ENCODE peak calls at places on chromosomes 7 and 10, in four cellular contexts. A is K562, P is A549, D is HepG2. R is an unnamed sample.

GRCh38 chr10:44966816-44967509 is 7.4 kb downstream of the RASSF4 start:
- DNase-seq in A (no peak), P (no peak), D (no peak), R (no peak)

GRCh38 chr7:36949711-36950600 is 225.7 kb upstream of the AOAH start:
- DNase-seq in A (no peak), P (no peak), D (peak; percentile 88), R (no peak)

GRCh38 chr10:75402486-75403143 is 1.1 kb upstream of the ZNF503 start:
- DNase-seq in A (no peak), P (peak; percentile 52), D (no peak), R (no peak)

GRCh38 chr10:68561804-68562649 is 1.9 kb downstream of the TET1 start:
- DNase-seq in A (peak; percentile 72), P (no peak), D (no peak), R (no peak)

GRCh38 chr10:14405076-14406065 is 74.6 kb upstream of the FRMD4A start:
- DNase-seq in A (no peak), P (no peak), D (no peak), R (peak; percentile 99)

GRCh38 chr10:124943301-124944092 is 1.6 kb downstream of the ZRANB1 start:
- DNase-seq in A (peak; percentile 0), P (no peak), D (no peak), R (peak; percentile 95)

GRCh38 chr10:2964632-2965296 is 102.6 kb upstream of the PFKP start:
- DNase-seq in A (no peak), P (no peak), D (no peak), R (no peak)

GRCh38 chr7:148620749-148621372 is 30.3 kb downstream of the C7orf33 start:
- DNase-seq in A (no peak), P (peak; percentile 12), D (peak; percentile 16), R (no peak)

GRCh38 chr10:95133016-95133752 is 60.9 kb upstream of the ACSM6 start:
- DNase-seq in A (peak; percentile 62), P (peak; percentile 47), D (peak; percentile 88), R (peak; percentile 73)

GRCh38 chr10:90822508-90822907 is 35.3 kb downstream of the HTR7 start:
- DNase-seq in A (no peak), P (no peak), D (no peak), R (no peak)

GRCh38 chr7:153193144-153193595 is 433.6 kb downstream of the ACTR3B start:
- DNase-seq in A (peak; percentile 65), P (peak; percentile 37), D (peak; percentile 12), R (no peak)

GRCh38 chr10:93715345-93715744 is 13.0 kb upstream of the FRA10AC1 start:
- DNase-seq in A (no peak), P (no peak), D (no peak), R (no peak)

GRCh38 chr7:70734436-70734835 is 397.5 kb upstream of the GALNT17 start:
- DNase-seq in A (no peak), P (no peak), D (no peak), R (no peak)

GRCh38 chr7:40986351-40986873 is 716.5 kb downstream of the INHBA start:
- DNase-seq in A (no peak), P (peak; percentile 4), D (no peak), R (peak; percentile 98)

GRCh38 chr10:114697061-114697598 is 39.1 kb upstream of the ABLIM1 start:
- DNase-seq in A (no peak), P (no peak), D (no peak), R (peak; percentile 37)

GRCh38 chr7:157464111-157464970 is 127.5 kb downstream of the DNAJB6 start:
- DNase-seq in A (no peak), P (no peak), D (no peak), R (no peak)

GRCh38 chr10:27512548-27512947 is 8.4 kb downstream of the RAB18 start:
- DNase-seq in A (no peak), P (no peak), D (no peak), R (peak; percentile 19)

GRCh38 chr7:99557940-99558305 is 519 bp upstream of the ZNF655 start:
- DNase-seq in A (no peak), P (no peak), D (peak; percentile 16), R (no peak)

GRCh38 chr10:132292972-132293415 is 14.8 kb downstream of the STK32C start:
- DNase-seq in A (no peak), P (no peak), D (no peak), R (no peak)

GRCh38 chr10:119309423-119309770 is 102.0 kb downstream of the GRK5 start:
- DNase-seq in A (no peak), P (no peak), D (no peak), R (no peak)

GRCh38 chr10:11685787-11686218 is 56.4 kb upstream of the ECHDC3 start:
- DNase-seq in A (peak; percentile 68), P (no peak), D (peak; percentile 47), R (peak; percentile 24)

GRCh38 chr7:80719261-80719660 is 80.8 kb downstream of the CD36 start:
- DNase-seq in A (no peak), P (no peak), D (no peak), R (peak; percentile 77)

GRCh38 chr7:556427-556826 is 36.8 kb upstream of the PDGFA start:
- DNase-seq in A (no peak), P (no peak), D (no peak), R (no peak)

GRCh38 chr7:32525839-32526238 is 30.6 kb downstream of the AVL9 start:
- DNase-seq in A (no peak), P (no peak), D (no peak), R (no peak)

GRCh38 chr10:75371010-75371409 is 30.6 kb downstream of the ZNF503 start:
- DNase-seq in A (no peak), P (no peak), D (no peak), R (no peak)

GRCh38 chr7:158355456-158356065 is 232.1 kb downstream of the PTPRN2 start:
- DNase-seq in A (no peak), P (no peak), D (peak; percentile 17), R (no peak)

GRCh38 chr7:14751461-14751860 is 151.1 kb downstream of the DGKB start:
- DNase-seq in A (no peak), P (no peak), D (no peak), R (no peak)

GRCh38 chr10:111123883-111124282 is 47.1 kb downstream of the ADRA2A start:
- DNase-seq in A (no peak), P (no peak), D (no peak), R (no peak)

GRCh38 chr7:25359471-25360059 is 131.3 kb upstream of the NPVF start:
- DNase-seq in A (no peak), P (no peak), D (no peak), R (no peak)

GRCh38 chr10:7250236-7250635 is 160.6 kb downstream of the SFMBT2 start:
- DNase-seq in A (no peak), P (no peak), D (no peak), R (no peak)

GRCh38 chr10:104307576-104308438 is 30.5 kb downstream of the ITPRIP start:
- DNase-seq in A (no peak), P (no peak), D (no peak), R (no peak)

GRCh38 chr10:110498087-110498981 is 627 bp downstream of the DUSP5 start:
- DNase-seq in A (peak; percentile 47), P (no peak), D (no peak), R (peak; percentile 48)

GRCh38 chr10:42776681-42777080 is 5.9 kb upstream of the BMS1 start:
- DNase-seq in A (no peak), P (no peak), D (no peak), R (no peak)

GRCh38 chr10:12503311-12503710 is 154.0 kb downstream of the CAMK1D start:
- DNase-seq in A (peak; percentile 21), P (no peak), D (no peak), R (no peak)

GRCh38 chr10:78868861-78869260 is 199.9 kb upstream of the ZMIZ1 start:
- DNase-seq in A (no peak), P (no peak), D (no peak), R (no peak)
- TF ChIP-seq MAZ in A (no peak), P (no peak), D (no peak), R (no peak)

DNA sequence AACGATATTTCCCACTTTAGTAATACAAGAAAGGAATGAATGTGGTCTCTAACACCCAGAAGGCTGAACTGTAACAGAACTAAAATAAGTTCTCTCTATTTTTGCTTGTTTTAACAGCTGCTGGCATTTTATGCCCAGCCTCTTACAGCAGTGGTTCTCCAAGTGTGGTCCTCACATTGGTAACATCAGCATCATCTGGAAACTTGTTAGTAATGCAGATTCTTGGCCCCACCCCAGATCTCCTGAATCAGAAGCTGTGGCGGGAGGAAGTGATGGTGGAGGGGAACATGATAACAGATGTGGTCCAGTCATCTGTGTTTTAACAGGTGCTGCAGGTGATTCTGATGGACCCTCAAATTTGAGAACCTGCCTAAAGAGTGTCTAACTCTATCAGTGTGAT is 170.1 kb downstream of the TMEM26 start:
- DNase-seq in A (no peak), P (no peak), D (no peak), R (peak; percentile 43)
- TF ChIP-seq BHLHE40 in A (no peak), P (no peak), D (no peak), R (no peak)

GRCh38 chr7:7803597-7804229 is 85.3 kb upstream of the RPA3 start:
- DNase-seq in A (no peak), P (no peak), D (no peak), R (no peak)
- TF ChIP-seq MAZ in A (no peak), P (no peak), D (no peak), R (no peak)

GRCh38 chr7:112215787-112216186 is 9.3 kb downstream of the ZNF277 start:
- DNase-seq in A (no peak), P (no peak), D (no peak), R (no peak)
- TF ChIP-seq BHLHE40 in A (no peak), P (no peak), D (no peak), R (no peak)

DNA sequence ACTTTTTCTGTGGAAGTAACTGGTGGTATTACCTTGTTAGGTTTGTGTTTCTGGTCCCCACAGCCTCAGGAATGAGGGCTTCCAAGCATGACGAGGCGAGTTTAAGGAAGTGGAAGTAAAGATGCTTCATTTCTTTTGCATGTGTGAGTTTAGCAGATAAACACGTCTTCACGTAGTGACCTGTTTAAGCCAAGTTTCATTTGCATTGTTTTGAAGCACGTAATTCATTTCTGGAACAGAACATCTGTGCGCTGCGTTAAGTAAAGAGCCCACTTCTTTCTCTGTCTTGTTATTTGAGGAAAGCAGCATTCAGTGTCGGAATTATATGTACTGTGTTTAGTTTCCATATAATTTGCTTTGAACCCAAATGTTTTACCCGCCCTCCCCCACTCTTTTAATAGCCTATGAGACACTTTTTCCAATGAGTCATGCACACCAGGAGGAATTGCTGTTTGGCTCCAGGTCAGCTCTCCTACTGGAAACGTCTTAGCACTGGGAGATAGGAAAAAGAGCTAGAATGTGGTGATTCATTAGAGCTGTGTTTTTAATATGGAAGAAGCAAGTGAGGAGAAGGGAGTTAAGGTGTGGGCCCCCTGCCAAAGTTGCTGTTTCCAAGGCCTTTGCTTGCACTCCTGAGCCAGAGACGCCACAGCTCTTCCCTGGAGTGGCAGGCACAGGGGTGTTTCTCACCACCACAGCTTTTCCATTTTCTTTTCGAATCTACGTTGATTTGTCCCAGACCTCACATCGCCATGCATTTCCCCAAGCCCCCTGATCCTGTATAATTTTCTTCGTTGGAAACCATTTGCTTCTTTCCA is 36.8 kb downstream of the BTBD16 start:
- DNase-seq in A (no peak), P (peak; percentile 93), D (no peak), R (peak; percentile 91)
- TF ChIP-seq MAZ in A (no peak), P (no peak), D (no peak), R (no peak)

GRCh38 chr7:123143206-123143605 is 56.6 kb downstream of the SLC13A1 start:
- DNase-seq in A (no peak), P (no peak), D (no peak), R (no peak)
- TF ChIP-seq BHLHE40 in A (no peak), P (no peak), D (no peak), R (no peak)

GRCh38 chr10:58157076-58157766 is 110.5 kb downstream of the IPMK start:
- DNase-seq in A (no peak), P (no peak), D (no peak), R (peak; percentile 95)
- TF ChIP-seq MAZ in A (no peak), P (no peak), D (no peak), R (no peak)

R was measured in IMR-90.